ENCODE peak calls at places on chromosome 3, in nine cellular contexts. F is Panc1; P is activated CD8-positive, alpha-beta memory T cell treated with anti-CD3 and anti-CD28 coated beads for 48 hours; V is stimulated activated CD4-positive, alpha-beta T cell treated with anti-CD3 and anti-CD28 coated beads, TNF-alpha, amount 100 ng/mL, for 4 hours; T is NCI-H446 treated with DMSO at 0.1 percent for 48 hours; S is neural crest cell; Y is NCI-H2081; N is activated CD4-positive, alpha-beta T cell treated with anti-CD3 and anti-CD28 coated beads, Interleukin-2, amount 10 ng/mL, durations not matched to agents 7 days and 5 days; U is amniotic stem cell. C is an unnamed sample.

GRCh38 chr3:34683851-34684250 is 885.4 kb downstream of the PDCD6IP start:
- DNase-seq in S (peak; percentile 63), V (no peak), P (no peak), Y (peak; percentile 18), F (peak; percentile 15), U (peak; percentile 17), N (peak; percentile 40), T (peak; percentile 6), C (peak; percentile 59)

GRCh38 chr3:73791356-73791755 is 166.6 kb upstream of the PDZRN3 start:
- DNase-seq in N (no peak), Y (no peak), U (no peak), F (no peak), T (no peak), V (no peak), P (no peak), S (no peak), C (no peak)

GRCh38 chr3:42192334-42193200 is 73.4 kb downstream of the CCK start:
- DNase-seq in P (no peak), S (no peak), Y (no peak), V (no peak), T (no peak), N (no peak), F (no peak), U (no peak), C (no peak)

GRCh38 chr3:40096561-40097506 is 212.7 kb upstream of the EIF1B start:
- DNase-seq in U (no peak), V (no peak), F (no peak), T (no peak), P (no peak), Y (no peak), S (no peak), N (no peak), C (no peak)

GRCh38 chr3:54341811-54342210 is 219.5 kb downstream of the CACNA2D3 start:
- DNase-seq in S (no peak), F (no peak), N (no peak), U (no peak), V (no peak), T (no peak), Y (no peak), P (no peak), C (no peak)

GRCh38 chr3:29128004-29128403 is 152.9 kb upstream of the RBMS3 start:
- DNase-seq in Y (no peak), V (no peak), P (no peak), F (no peak), S (peak; percentile 20), T (no peak), N (no peak), U (no peak), C (no peak)

GRCh38 chr3:130516645-130517512 is at the start of gene COL6A6:
- DNase-seq in P (no peak), U (no peak), Y (no peak), S (peak; percentile 6), F (no peak), V (no peak), N (no peak), T (no peak), C (no peak)

GRCh38 chr3:124207077-124207476 is 215.2 kb upstream of the ROPN1 start:
- DNase-seq in V (no peak), Y (no peak), N (no peak), U (no peak), S (no peak), T (no peak), P (no peak), F (no peak), C (no peak)

GRCh38 chr3:34183581-34184313 is 385.3 kb downstream of the PDCD6IP start:
- DNase-seq in Y (peak; percentile 88), P (no peak), F (no peak), T (no peak), V (no peak), N (no peak), S (no peak), U (no peak), C (no peak)

GRCh38 chr3:42562047-42562907 is 19.5 kb downstream of the SEC22C start:
- DNase-seq in V (no peak), P (no peak), U (no peak), F (no peak), N (no peak), S (no peak), T (no peak), Y (no peak), C (no peak)

GRCh38 chr3:157088133-157088488 is 71.8 kb downstream of the CCNL1 start:
- DNase-seq in V (no peak), Y (no peak), F (no peak), U (no peak), T (no peak), P (no peak), N (no peak), S (no peak), C (no peak)

GRCh38 chr3:129793947-129794318 is 99.6 kb downstream of the TMCC1 start:
- DNase-seq in Y (peak; percentile 19), P (no peak), U (no peak), F (no peak), V (no peak), S (peak; percentile 21), N (no peak), T (no peak), C (no peak)

GRCh38 chr3:43726511-43726910 is 35.8 kb downstream of the ABHD5 start:
- DNase-seq in Y (no peak), N (no peak), P (no peak), U (no peak), F (no peak), S (no peak), T (no peak), V (no peak), C (no peak)

GRCh38 chr3:195462308-195462610 is 19.4 kb upstream of the ACAP2 start:
- DNase-seq in U (no peak), P (no peak), Y (no peak), V (no peak), F (no peak), T (no peak), S (no peak), N (no peak), C (no peak)

GRCh38 chr3:12658593-12659058 is 5.3 kb downstream of the RAF1 start:
- DNase-seq in F (no peak), P (no peak), N (no peak), V (no peak), U (peak; percentile 82), T (no peak), S (no peak), Y (no peak), C (no peak)

GRCh38 chr3:179133575-179133974 is 14.6 kb upstream of the PIK3CA start:
- DNase-seq in Y (no peak), F (no peak), P (no peak), T (no peak), S (no peak), U (no peak), N (no peak), V (no peak), C (no peak)

GRCh38 chr3:99172736-99173657 is 271.5 kb upstream of the DCBLD2 start:
- DNase-seq in S (peak; percentile 56), F (peak; percentile 32), P (no peak), T (no peak), V (no peak), N (peak; percentile 56), Y (peak; percentile 14), U (peak; percentile 14), C (no peak)

GRCh38 chr3:264394-265156 is 68.0 kb downstream of the CHL1 start:
- DNase-seq in F (peak; percentile 71), N (no peak), T (no peak), S (no peak), P (no peak), U (no peak), V (no peak), Y (no peak), C (no peak)

GRCh38 chr3:55162031-55162784 is 234.3 kb upstream of the LRTM1 start:
- DNase-seq in F (no peak), Y (no peak), V (no peak), U (no peak), S (no peak), P (no peak), T (no peak), N (no peak), C (no peak)

GRCh38 chr3:117145677-117146076 is 436.1 kb downstream of the TUSC7 start:
- DNase-seq in F (no peak), Y (no peak), T (no peak), V (no peak), U (no peak), N (no peak), P (no peak), S (no peak), C (no peak)

GRCh38 chr3:183008799-183009198 is 28.5 kb upstream of the DCUN1D1 start:
- DNase-seq in S (no peak), V (no peak), U (no peak), N (no peak), F (no peak), T (no peak), Y (no peak), P (no peak), C (no peak)

GRCh38 chr3:10707089-10707983 is 108.7 kb upstream of the SLC6A11 start:
- DNase-seq in S (peak; percentile 27), Y (no peak), T (no peak), P (no peak), V (no peak), N (no peak), U (no peak), F (no peak), C (no peak)

GRCh38 chr3:154060606-154061380 is 60.4 kb upstream of the ARHGEF26 start:
- DNase-seq in T (no peak), Y (no peak), F (no peak), V (no peak), U (no peak), S (no peak), N (no peak), P (no peak), C (no peak)

GRCh38 chr3:196016485-196016884 is 65.4 kb downstream of the TFRC start:
- DNase-seq in Y (no peak), P (no peak), T (no peak), U (no peak), N (no peak), S (no peak), F (no peak), V (no peak), C (no peak)

GRCh38 chr3:61612211-61612995 is 51.0 kb downstream of the PTPRG start:
- DNase-seq in U (no peak), N (no peak), P (no peak), V (no peak), S (no peak), F (no peak), Y (no peak), T (no peak), C (no peak)

GRCh38 chr3:100197876-100198275 is 62.9 kb upstream of the TBC1D23 start:
- DNase-seq in F (no peak), T (no peak), V (no peak), Y (no peak), U (no peak), S (no peak), P (no peak), N (no peak), C (no peak)

GRCh38 chr3:24493951-24494615 is 567 bp downstream of the THRB start:
- DNase-seq in T (no peak), U (no peak), V (no peak), F (no peak), Y (no peak), S (peak; percentile 16), N (no peak), P (no peak), C (peak; percentile 86)